ENCODE peak calls at places on chromosomes 6 and 20, in eight cellular contexts. A is endodermal cell, Z is astrocyte, S is prostate gland, Q is endothelial cell of umbilical vein, Y is cardiac muscle cell, I is mesendoderm, D is transverse colon. E is an unnamed sample.

GRCh38 chr6:31350551-31350950 is 6.4 kb downstream of the HLA-B start:
- DNase-seq in A (no peak), D (no peak), Y (no peak), Q (no peak), Z (no peak), S (no peak), I (no peak), E (no peak)

GRCh38 chr6:71383891-71384489 is 95.4 kb downstream of the OGFRL1 start:
- DNase-seq in D (no peak), Q (peak; percentile 84), Z (no peak), A (no peak), S (no peak), I (peak; percentile 42), Y (peak; percentile 35), E (no peak)

GRCh38 chr6:131631625-131632284 is 3.7 kb upstream of the MED23 start:
- DNase-seq in I (no peak), Y (no peak), S (peak; percentile 21), Q (no peak), A (no peak), D (no peak), Z (no peak), E (no peak)

GRCh38 chr6:2674857-2675256 is 75.9 kb downstream of the MYLK4 start:
- DNase-seq in D (no peak), Y (no peak), S (no peak), Z (no peak), I (no peak), A (no peak), Q (no peak), E (no peak)

GRCh38 chr6:2132416-2132815 is 113.0 kb downstream of the GMDS start:
- DNase-seq in Z (peak; percentile 26), A (no peak), S (no peak), I (no peak), Q (peak; percentile 88), Y (no peak), D (no peak), E (peak; percentile 33)

GRCh38 chr6:124400600-124400999 is 561.6 kb upstream of the RNF217 start:
- DNase-seq in S (no peak), Q (no peak), A (no peak), Y (peak; percentile 6), Z (no peak), I (no peak), D (no peak), E (no peak)

GRCh38 chr20:63567132-63567381 is 7.0 kb downstream of the HELZ2 start:
- DNase-seq in Y (no peak), Z (no peak), I (no peak), S (no peak), A (no peak), Q (no peak), D (no peak), E (no peak)

GRCh38 chr6:30685977-30686907 is at the start of gene PPP1R18:
- DNase-seq in A (no peak), Y (peak; percentile 76), Z (peak; percentile 10), D (peak; percentile 85), S (peak; percentile 69), Q (peak; percentile 28), I (peak; percentile 57), E (peak; percentile 60)

GRCh38 chr20:45290677-45291355 is 15.8 kb upstream of the RBPJL start:
- DNase-seq in Y (peak; percentile 83), D (peak; percentile 84), I (peak; percentile 89), Z (peak; percentile 17), A (peak; percentile 95), Q (peak; percentile 70), S (peak; percentile 77), E (no peak)

GRCh38 chr6:37344308-37344707 is 9.5 kb upstream of the RNF8 start:
- DNase-seq in Z (no peak), A (no peak), S (no peak), Q (no peak), I (no peak), Y (no peak), D (no peak), E (no peak)

GRCh38 chr6:45351667-45352066 is 23.5 kb downstream of the RUNX2 start:
- DNase-seq in Z (no peak), A (no peak), S (no peak), I (no peak), Q (no peak), D (no peak), Y (no peak), E (no peak)

GRCh38 chr6:5517781-5518180 is 256.5 kb downstream of the FARS2 start:
- DNase-seq in D (no peak), A (no peak), Z (no peak), Y (no peak), S (no peak), Q (no peak), I (no peak), E (no peak)

GRCh38 chr6:91267246-91267645 is 680.4 kb upstream of the MAP3K7 start:
- DNase-seq in Q (no peak), D (no peak), Z (no peak), S (no peak), A (no peak), I (no peak), Y (no peak), E (no peak)

GRCh38 chr20:63091901-63092659 is 85.3 kb upstream of the BHLHE23 start:
- DNase-seq in I (no peak), S (no peak), Y (no peak), D (peak; percentile 4), Z (no peak), Q (no peak), A (peak; percentile 36), E (no peak)

GRCh38 chr6:112879920-112880413 is 532.8 kb downstream of the RFPL4B start:
- DNase-seq in D (peak; percentile 19), Q (no peak), I (peak; percentile 44), Z (peak; percentile 8), S (peak; percentile 50), Y (no peak), A (peak; percentile 98), E (no peak)

GRCh38 chr6:158815379-158815724 is 3.8 kb downstream of the EZR start:
- DNase-seq in I (no peak), D (no peak), Z (no peak), Y (no peak), A (peak; percentile 43), S (no peak), Q (no peak), E (no peak)

GRCh38 chr6:158818008-158818579 is 1.1 kb downstream of the EZR start:
- DNase-seq in Z (peak; percentile 60), I (peak; percentile 87), S (peak; percentile 83), A (peak; percentile 91), Y (peak; percentile 92), D (peak; percentile 89), Q (peak; percentile 71), E (no peak)

GRCh38 chr6:158815915-158816314 is 3.3 kb downstream of the EZR start:
- DNase-seq in D (no peak), Y (no peak), S (no peak), I (no peak), A (peak; percentile 1), Q (no peak), Z (no peak), E (no peak)

GRCh38 chr6:158817298-158818007 is 1.7 kb downstream of the EZR start:
- DNase-seq in D (peak; percentile 68), A (peak; percentile 80), I (peak; percentile 92), Y (peak; percentile 78), Z (peak; percentile 42), Q (peak; percentile 66), S (peak; percentile 68), E (no peak)

DNA sequence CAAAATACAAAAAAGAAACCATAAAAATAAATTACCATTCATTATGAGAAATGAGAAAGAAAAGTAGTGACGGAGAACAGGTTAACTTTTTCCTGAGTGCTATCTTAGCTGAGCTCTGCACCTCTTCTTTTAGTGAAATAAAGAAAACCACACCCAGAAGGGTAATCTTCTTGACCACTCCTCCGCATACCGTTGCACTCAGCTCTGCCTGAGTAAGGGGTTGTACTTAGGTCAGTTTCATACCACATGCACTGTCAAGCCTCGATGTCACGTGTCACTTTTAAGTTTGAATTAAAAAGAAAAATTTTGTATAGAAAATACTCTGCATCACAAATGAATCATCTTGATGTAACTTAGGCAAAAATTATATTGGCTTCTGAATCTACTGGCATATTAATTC is 2.8 kb downstream of the EZR start:
- DNase-seq in Z (no peak), Y (peak; percentile 40), A (peak; percentile 48), I (peak; percentile 44), D (no peak), Q (no peak), S (no peak), E (no peak)
- H3K4me1 ChIP-seq in Z (peaks cover 27% of the 10 kb centered on the region), Y (peaks cover 42% of the 10 kb centered on the region), A (peaks cover 8% of the 10 kb centered on the region), I (peaks cover 11% of the 10 kb centered on the region), D (peaks cover 44% of the 10 kb centered on the region), Q (peaks cover 16% of the 10 kb centered on the region), S (peaks cover 24% of the 10 kb centered on the region), E (peaks cover 30% of the 10 kb centered on the region)

GRCh38 chr20:33570743-33571142 is 80.8 kb downstream of the CBFA2T2 start:
- DNase-seq in I (no peak), S (no peak), Z (no peak), Y (peak; percentile 26), D (no peak), A (no peak), Q (no peak), E (no peak)
- H3K4me1 ChIP-seq in I (peaks cover 3% of the 10 kb centered on the region), S (peaks cover under 1% of the 10 kb centered on the region), Z (no peaks in the 10 kb centered on the region), Y (peaks cover 44% of the 10 kb centered on the region), D (peaks cover 20% of the 10 kb centered on the region), A (peaks cover 6% of the 10 kb centered on the region), Q (no peaks in the 10 kb centered on the region), E (peaks cover 40% of the 10 kb centered on the region)

DNA sequence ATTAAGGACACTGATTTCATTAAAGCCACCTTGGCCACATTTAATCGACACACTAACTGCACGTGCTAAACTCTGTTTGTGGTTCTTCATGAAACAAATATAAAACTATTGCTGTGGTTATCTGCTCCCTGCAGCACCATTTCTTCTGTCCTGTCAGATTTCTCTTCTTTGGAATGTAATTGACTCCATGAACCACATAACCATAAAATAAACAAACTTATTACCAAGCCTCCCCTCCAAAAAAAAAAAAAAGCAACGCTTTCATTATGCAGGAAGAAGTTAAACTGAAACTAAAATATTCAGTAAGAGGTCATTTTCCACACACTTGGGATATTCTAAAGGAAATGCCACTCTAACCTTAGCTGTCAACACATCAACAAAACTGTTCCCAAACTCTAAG is 319.1 kb upstream of the NT5E start:
- DNase-seq in D (no peak), Q (no peak), I (no peak), Y (no peak), A (no peak), S (no peak), Z (no peak), E (no peak)
- H3K4me1 ChIP-seq in D (no peaks in the 10 kb centered on the region), Q (no peaks in the 10 kb centered on the region), I (no peaks in the 10 kb centered on the region), Y (no peaks in the 10 kb centered on the region), A (no peaks in the 10 kb centered on the region), S (no peaks in the 10 kb centered on the region), Z (no peaks in the 10 kb centered on the region), E (no peaks in the 10 kb centered on the region)

GRCh38 chr6:166412156-166412910 is 29.6 kb upstream of the MPC1 start:
- DNase-seq in S (no peak), D (no peak), Q (no peak), Z (no peak), I (no peak), Y (no peak), A (no peak), E (no peak)

GRCh38 chr6:166411271-166411670 is 28.5 kb upstream of the MPC1 start:
- DNase-seq in D (no peak), Y (no peak), Q (no peak), I (no peak), Z (no peak), A (no peak), S (no peak), E (no peak)

GRCh38 chr6:166410426-166410935 is 27.7 kb upstream of the MPC1 start:
- DNase-seq in Q (no peak), I (no peak), Z (no peak), S (no peak), A (no peak), D (no peak), Y (no peak), E (no peak)

GRCh38 chr6:166412911-166413384 is 30.2 kb upstream of the MPC1 start:
- DNase-seq in S (no peak), Z (no peak), Q (no peak), Y (no peak), I (no peak), D (no peak), A (no peak), E (no peak)

GRCh38 chr6:166411721-166412151 is 29.0 kb upstream of the MPC1 start:
- DNase-seq in S (no peak), Y (no peak), I (no peak), Z (no peak), Q (no peak), D (no peak), A (no peak), E (no peak)
- H3K4me1 ChIP-seq in S (no peaks in the 10 kb centered on the region), Y (no peaks in the 10 kb centered on the region), I (no peaks in the 10 kb centered on the region), Z (no peaks in the 10 kb centered on the region), Q (no peaks in the 10 kb centered on the region), D (no peaks in the 10 kb centered on the region), A (no peaks in the 10 kb centered on the region), E (no peaks in the 10 kb centered on the region)